ENCODE peak calls at places on chromosomes 5 and 9, in six cellular contexts. K, B, Y, I, C and U are unnamed samples.

GRCh38 chr9:36900136-36900855 is 133.8 kb downstream of the PAX5 start:
- DNase-seq in K (no peak), B (peak), Y (no peak), I (no peak), C (no peak), U (no peak)

GRCh38 chr9:130766031-130766903 is 68.8 kb upstream of the ABL1 start:
- DNase-seq in K (no peak), B (no peak), Y (peak), I (peak), C (no peak), U (no peak)

GRCh38 chr5:178273665-178274541 is 41.3 kb upstream of the PHYKPL start:
- DNase-seq in K (no peak), B (no peak), Y (no peak), I (no peak), C (no peak), U (no peak)

GRCh38 chr9:129352157-129352870 is 174.3 kb upstream of the IER5L start:
- DNase-seq in K (no peak), B (peak), Y (no peak), I (no peak), C (no peak), U (no peak)

GRCh38 chr9:97313243-97313642 is 5.8 kb downstream of the CCDC180 start:
- DNase-seq in K (no peak), B (no peak), Y (no peak), I (no peak), C (no peak), U (no peak)

GRCh38 chr9:110526426-110526825 is 53.1 kb downstream of the SVEP1 start:
- DNase-seq in K (no peak), B (no peak), Y (no peak), I (peak), C (no peak), U (no peak)

GRCh38 chr9:100472725-100473261 is at the start of gene TMEFF1:
- DNase-seq in K (peak), B (peak), Y (peak), I (peak), C (peak), U (peak)

GRCh38 chr5:173331956-173332479 is 3.8 kb upstream of the STC2 start:
- DNase-seq in K (peak), B (peak), Y (peak), I (peak), C (peak), U (peak)